ENCODE peak calls at places on chromosome 1, in five cellular contexts. X is HepG2, O is K562, V is H1, G is GM12878. E is an unnamed sample.

GRCh38 chr1:68322837-68323687 is 90.7 kb upstream of the WLS start:
- DNase-seq in X (no peak), O (no peak), V (no peak), G (no peak), E (no peak)

GRCh38 chr1:230940848-230941247 is 37.8 kb downstream of the TTC13 start:
- DNase-seq in X (no peak), O (no peak), V (no peak), G (no peak), E (no peak)

GRCh38 chr1:35287807-35288640 is 19.5 kb downstream of the ZMYM4 start:
- DNase-seq in X (no peak), O (no peak), V (no peak), G (no peak), E (no peak)

GRCh38 chr1:7352974-7353373 is 418.1 kb upstream of the VAMP3 start:
- DNase-seq in X (no peak), O (no peak), V (no peak), G (no peak), E (no peak)

GRCh38 chr1:167110586-167110985 is 16.7 kb downstream of the STYXL2 start:
- DNase-seq in X (no peak), O (no peak), V (no peak), G (peak; percentile 55), E (no peak)

GRCh38 chr1:214427871-214428277 is 123.5 kb downstream of the PTPN14 start:
- DNase-seq in X (peak; percentile 41), O (no peak), V (no peak), G (peak; percentile 80), E (peak; percentile 49)

GRCh38 chr1:208088319-208088718 is 155.9 kb downstream of the PLXNA2 start:
- DNase-seq in X (no peak), O (no peak), V (no peak), G (no peak), E (no peak)

GRCh38 chr1:216670118-216670870 is 52.9 kb downstream of the ESRRG start:
- DNase-seq in X (peak; percentile 2), O (no peak), V (no peak), G (no peak), E (peak; percentile 29)

GRCh38 chr1:225435487-225435886 is 7.6 kb upstream of the LBR start:
- DNase-seq in X (no peak), O (no peak), V (no peak), G (no peak), E (no peak)

GRCh38 chr1:243280571-243281129 is 24.8 kb downstream of the SDCCAG8 start:
- DNase-seq in X (no peak), O (no peak), V (no peak), G (no peak), E (no peak)

GRCh38 chr1:54095543-54096286 is 42.3 kb downstream of the TCEANC2 start:
- DNase-seq in X (no peak), O (no peak), V (no peak), G (no peak), E (no peak)

GRCh38 chr1:167820684-167821355 is 93.1 kb downstream of the ADCY10 start:
- DNase-seq in X (no peak), O (peak; percentile 81), V (no peak), G (no peak), E (no peak)

GRCh38 chr1:201145132-201145531 is 9.1 kb downstream of the TMEM9 start:
- DNase-seq in X (no peak), O (no peak), V (no peak), G (no peak), E (no peak)

GRCh38 chr1:91876040-91876470 is 9.9 kb downstream of the TGFBR3 start:
- DNase-seq in X (no peak), O (no peak), V (no peak), G (peak; percentile 75), E (no peak)

GRCh38 chr1:88998716-88999115 is 6.3 kb upstream of the KYAT3 start:
- DNase-seq in X (peak; percentile 64), O (peak; percentile 74), V (no peak), G (no peak), E (peak; percentile 52)

GRCh38 chr1:10899490-10900264 is 103.2 kb upstream of the CASZ1 start:
- DNase-seq in X (no peak), O (no peak), V (no peak), G (no peak), E (no peak)

GRCh38 chr1:204885288-204885711 is 14.6 kb downstream of the NFASC start:
- DNase-seq in X (peak; percentile 63), O (no peak), V (no peak), G (no peak), E (no peak)

GRCh38 chr1:94522304-94522703 is 19.3 kb downstream of the F3 start:
- DNase-seq in X (no peak), O (peak; percentile 43), V (no peak), G (no peak), E (peak; percentile 41)

GRCh38 chr1:33098371-33098770 is 17.4 kb downstream of the AZIN2 start:
- DNase-seq in X (no peak), O (no peak), V (no peak), G (no peak), E (no peak)

GRCh38 chr1:16888806-16889178 is 7.0 kb upstream of the RNU1-2 start:
- DNase-seq in X (no peak), O (no peak), V (no peak), G (no peak), E (peak; percentile 21)

GRCh38 chr1:11520531-11521233 is 41.7 kb downstream of the DISP3 start:
- DNase-seq in X (no peak), O (no peak), V (no peak), G (no peak), E (no peak)

GRCh38 chr1:180912211-180912800 is 391 bp upstream of the KIAA1614 start:
- DNase-seq in X (no peak), O (no peak), V (no peak), G (no peak), E (no peak)

GRCh38 chr1:192943108-192943507 is 116.1 kb downstream of the UCHL5 start:
- DNase-seq in X (no peak), O (no peak), V (no peak), G (no peak), E (no peak)

GRCh38 chr1:18870325-18870865 is 10.9 kb upstream of the TAS1R2 start:
- DNase-seq in X (no peak), O (no peak), V (no peak), G (no peak), E (no peak)

GRCh38 chr1:167438171-167439138 is 79.9 kb downstream of the CD247 start:
- DNase-seq in X (no peak), O (no peak), V (no peak), G (no peak), E (no peak)

GRCh38 chr1:24901791-24902470 is 28.1 kb downstream of the RUNX3 start:
- DNase-seq in X (no peak), O (no peak), V (no peak), G (no peak), E (no peak)

GRCh38 chr1:12436817-12437599 is 181.0 kb downstream of the DHRS3 start:
- DNase-seq in X (peak; percentile 69), O (peak; percentile 73), V (no peak), G (no peak), E (no peak)

GRCh38 chr1:155174334-155175280 is 958 bp downstream of the TRIM46 start:
- DNase-seq in X (no peak), O (no peak), V (no peak), G (no peak), E (no peak)
- TF ChIP-seq KDM1A in X (no peak), O (peak; percentile 8), V (no peak), G (no peak), E (no peak)

GRCh38 chr1:183484254-183484653 is 12.0 kb downstream of the SMG7 start:
- DNase-seq in X (no peak), O (no peak), V (no peak), G (no peak), E (no peak)
- TF ChIP-seq HDAC2 in X (no peak), O (no peak), V (no peak), G (no peak), E (no peak)

DNA sequence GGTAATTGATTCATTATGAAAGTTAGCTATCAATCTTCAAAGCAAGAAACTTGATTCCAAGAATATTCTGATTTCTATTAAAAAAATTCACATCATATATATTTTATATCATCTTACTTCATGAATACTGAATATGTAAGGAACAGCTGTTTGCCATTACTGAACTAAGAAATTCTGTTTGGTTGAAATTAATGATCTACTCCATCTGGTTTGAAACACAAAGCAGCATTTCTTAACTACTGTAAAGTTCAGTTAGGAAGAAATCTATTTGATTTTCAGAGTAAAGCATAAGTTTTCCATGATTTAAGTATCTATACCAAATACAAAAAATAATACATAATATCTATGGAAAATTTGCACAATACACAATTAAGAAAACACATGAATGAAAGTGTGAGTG is 66.0 kb upstream of the SCYL3 start:
- DNase-seq in X (no peak), O (no peak), V (no peak), G (no peak), E (no peak)
- TF ChIP-seq EP300 in X (no peak), O (no peak), V (no peak), G (no peak), E (no peak)

GRCh38 chr1:20143734-20144565 is 4.8 kb downstream of the PLA2G2F start:
- DNase-seq in X (peak; percentile 19), O (no peak), V (no peak), G (no peak), E (no peak)

GRCh38 chr1:20143318-20143717 is 4.2 kb downstream of the PLA2G2F start:
- DNase-seq in X (no peak), O (no peak), V (no peak), G (no peak), E (no peak)

GRCh38 chr1:20141001-20141400 is 1.9 kb downstream of the PLA2G2F start:
- DNase-seq in X (no peak), O (no peak), V (no peak), G (no peak), E (no peak)

GRCh38 chr1:20141466-20141865 is 2.3 kb downstream of the PLA2G2F start:
- DNase-seq in X (no peak), O (no peak), V (no peak), G (no peak), E (no peak)

DNA sequence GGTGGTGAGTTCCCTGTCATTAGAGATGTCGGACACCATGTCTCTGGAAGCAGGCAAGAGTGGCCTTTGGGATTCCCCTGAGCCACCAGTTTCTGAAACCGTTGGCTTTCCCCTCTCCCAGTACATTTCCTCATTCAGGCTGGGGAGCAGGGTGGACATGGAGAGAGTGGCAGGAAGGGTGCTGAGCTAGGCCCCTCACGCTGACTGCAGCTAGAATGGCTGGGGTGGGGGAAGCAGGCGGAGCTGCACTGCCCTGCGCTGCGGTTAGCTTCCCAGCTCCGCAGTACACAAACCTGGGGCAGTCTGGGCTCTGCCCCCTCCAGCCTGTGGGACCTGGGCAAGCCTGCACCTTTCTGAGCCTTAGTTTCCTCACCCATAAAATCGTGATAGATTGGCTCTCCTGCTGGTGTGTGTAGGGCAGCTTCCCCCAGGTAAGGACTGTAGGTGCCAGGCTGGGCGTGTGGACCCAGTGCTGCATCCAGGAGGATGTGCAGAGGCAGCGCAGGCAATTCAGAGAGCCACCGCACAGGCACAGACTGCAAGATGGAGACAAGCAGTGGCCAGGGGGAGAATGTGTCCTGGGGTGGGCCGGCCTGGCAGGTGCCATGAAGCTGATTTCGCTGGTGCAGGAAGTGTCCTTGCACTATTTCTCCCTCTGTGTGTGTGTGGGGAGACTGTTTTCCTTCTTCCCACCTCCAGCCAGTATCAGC is 3.0 kb downstream of the PLA2G2F start:
- DNase-seq in X (no peak), O (no peak), V (no peak), G (no peak), E (no peak)
- TF ChIP-seq KDM1A in X (no peak), O (no peak), V (no peak), G (no peak), E (no peak)

DNA sequence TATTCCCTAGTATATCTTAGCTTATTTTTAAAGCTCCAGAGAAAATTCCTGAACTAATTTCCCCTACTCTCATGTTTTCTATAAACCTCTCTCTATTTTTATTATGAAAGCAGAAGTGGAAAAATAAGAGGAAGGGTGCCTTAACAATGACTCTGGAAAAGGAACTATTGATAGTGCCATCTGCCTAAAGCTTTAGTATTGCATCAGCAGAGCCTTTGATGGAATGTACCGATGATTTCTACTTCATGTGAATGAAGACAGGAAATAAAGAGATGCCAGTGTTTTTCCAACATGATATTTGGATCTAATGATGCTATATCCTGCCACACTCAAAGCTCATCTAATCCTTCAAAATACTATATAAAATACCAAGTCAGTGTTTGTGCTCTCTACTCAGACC is 35.1 kb downstream of the TNFSF18 start:
- DNase-seq in X (no peak), O (no peak), V (no peak), G (no peak), E (no peak)
- TF ChIP-seq HDAC2 in X (no peak), O (no peak), V (no peak), G (no peak), E (no peak)